ENCODE peak calls at places on chromosomes 11 and 22, in seven cellular contexts. D, P, K, W, H, V and I are unnamed samples.

GRCh38 chr11:419248-420005 is 4.6 kb upstream of the SIGIRR start:
- DNase-seq in H (no peak), K (no peak), W (no peak), D (no peak), V (no peak), P (no peak), I (no peak)

GRCh38 chr22:23833017-23833795 is 5.6 kb downstream of the DERL3 start:
- DNase-seq in K (no peak), W (no peak), V (no peak), D (no peak), H (no peak), P (no peak), I (no peak)

GRCh38 chr11:94597896-94598295 is 30.7 kb downstream of the PIWIL4 start:
- DNase-seq in W (peak), D (no peak), H (peak), K (no peak), P (no peak), V (no peak), I (no peak)

GRCh38 chr11:33721291-33721840 is 14.9 kb downstream of the CD59 start:
- DNase-seq in D (no peak), H (peak), W (peak), P (no peak), V (no peak), K (no peak), I (no peak)

GRCh38 chr22:37290737-37291136 is 8.4 kb downstream of the CYTH4 start:
- DNase-seq in H (no peak), D (no peak), V (no peak), W (peak), P (no peak), K (no peak), I (no peak)

GRCh38 chr11:44136176-44136945 is 40.9 kb downstream of the EXT2 start:
- DNase-seq in W (no peak), K (no peak), P (no peak), V (no peak), D (no peak), H (no peak), I (no peak)

GRCh38 chr11:76695133-76695532 is 24.6 kb upstream of the LRRC32 start:
- DNase-seq in K (no peak), H (no peak), W (no peak), D (no peak), V (peak), P (no peak), I (no peak)

GRCh38 chr11:69311767-69312385 is 17.9 kb downstream of the MYEOV start:
- DNase-seq in V (no peak), W (no peak), H (peak), P (no peak), D (no peak), K (no peak), I (no peak)

GRCh38 chr22:45319319-45319675 is 9.6 kb downstream of the FAM118A start:
- DNase-seq in K (no peak), H (peak), W (peak), V (no peak), P (no peak), D (no peak), I (peak)

GRCh38 chr22:20243545-20244249 is 24.4 kb downstream of the RTN4R start:
- DNase-seq in D (no peak), K (peak), W (peak), P (no peak), H (peak), V (no peak), I (peak)

GRCh38 chr22:40819741-40820140 is 595 bp upstream of the SLC25A17 start:
- DNase-seq in D (no peak), P (no peak), K (no peak), V (peak), W (peak), H (peak), I (no peak)

GRCh38 chr11:69925366-69926196 is 106.4 kb upstream of the FGF3 start:
- DNase-seq in W (peak), V (no peak), D (no peak), H (peak), K (no peak), P (no peak), I (no peak)

GRCh38 chr22:50730013-50730891 is 7.8 kb upstream of the ACR start:
- DNase-seq in P (no peak), K (no peak), D (no peak), W (no peak), V (peak), H (no peak), I (no peak)

GRCh38 chr11:66489636-66490035 is 9.4 kb downstream of the DPP3 start:
- DNase-seq in K (no peak), H (no peak), W (no peak), P (no peak), V (no peak), D (no peak), I (no peak)

GRCh38 chr11:123798079-123798478 is 8.1 kb downstream of the OR6M1 start:
- DNase-seq in D (no peak), H (no peak), P (no peak), K (no peak), W (no peak), V (no peak), I (no peak)

GRCh38 chr11:69357458-69358397 is 63.8 kb downstream of the MYEOV start:
- DNase-seq in V (no peak), P (no peak), D (no peak), W (no peak), H (no peak), K (peak), I (no peak)

GRCh38 chr22:46612904-46613605 is 7.1 kb upstream of the GRAMD4 start:
- DNase-seq in K (no peak), H (peak), P (no peak), V (no peak), W (no peak), D (no peak), I (no peak)

GRCh38 chr11:88579466-88579865 is 241.9 kb upstream of the CTSC start:
- DNase-seq in K (no peak), H (no peak), V (no peak), W (no peak), P (no peak), D (no peak), I (peak)

GRCh38 chr11:13223112-13223511 is 54.5 kb upstream of the BMAL1 start:
- DNase-seq in P (no peak), W (no peak), K (no peak), V (no peak), D (no peak), H (no peak), I (no peak)

GRCh38 chr11:11552688-11553087 is 69.1 kb downstream of the GALNT18 start:
- DNase-seq in K (no peak), V (no peak), W (no peak), P (no peak), H (no peak), D (no peak), I (peak)

GRCh38 chr11:72609045-72609444 is 65.2 kb downstream of the PDE2A start:
- DNase-seq in D (no peak), H (peak), K (no peak), V (peak), P (no peak), W (peak), I (peak)

GRCh38 chr22:50528682-50529415 is 963 bp downstream of the TYMP start:
- DNase-seq in K (no peak), D (no peak), V (peak), W (no peak), H (peak), P (no peak), I (no peak)

GRCh38 chr11:123145661-123146060 is 49.4 kb downstream of the CLMP start:
- DNase-seq in P (no peak), D (no peak), V (no peak), K (no peak), H (no peak), W (no peak), I (peak)

GRCh38 chr22:49999901-50000586 is 12.5 kb downstream of the IL17REL start:
- DNase-seq in K (no peak), H (peak), D (no peak), V (no peak), W (no peak), P (no peak), I (no peak)

GRCh38 chr22:44521326-44521725 is 23.3 kb upstream of the RTL6 start:
- DNase-seq in H (no peak), W (no peak), V (no peak), K (no peak), P (no peak), D (no peak), I (no peak)

GRCh38 chr11:75239551-75240290 is 853 bp upstream of the TPBGL start:
- DNase-seq in V (no peak), H (no peak), K (no peak), W (no peak), D (no peak), P (no peak), I (no peak)

GRCh38 chr11:62402226-62402625 is 16.6 kb upstream of the SCGB1A1 start:
- DNase-seq in D (no peak), K (no peak), W (no peak), P (no peak), V (no peak), H (no peak), I (no peak)

GRCh38 chr22:26692215-26692614 is 34.8 kb downstream of the MIAT start:
- DNase-seq in D (no peak), V (no peak), H (no peak), W (no peak), P (no peak), K (no peak), I (no peak)

GRCh38 chr11:83697518-83697917 is 411.4 kb upstream of the CCDC90B start:
- DNase-seq in V (no peak), P (no peak), K (no peak), W (no peak), H (no peak), D (no peak), I (no peak)
- H3K23ac ChIP-seq in V (no peak), P (no peak), K (no peak), W (no peak), H (no peak), D (no peak), I (no peak)

GRCh38 chr11:129723146-129723963 is 92.3 kb upstream of the TMEM45B start:
- DNase-seq in W (no peak), K (no peak), P (no peak), V (no peak), H (no peak), D (no peak), I (no peak)
- H3K23ac ChIP-seq in W (no peak), K (no peak), P (no peak), V (no peak), H (no peak), D (no peak), I (no peak)

GRCh38 chr11:131248588-131248987 is 121.8 kb upstream of the NTM start:
- DNase-seq in H (no peak), W (no peak), D (no peak), K (no peak), P (no peak), V (no peak), I (no peak)
- H3K23ac ChIP-seq in H (no peak), W (no peak), D (no peak), K (no peak), P (no peak), V (no peak), I (no peak)

GRCh38 chr22:30564045-30564765 is 10.3 kb downstream of the GAL3ST1 start:
- DNase-seq in V (no peak), W (no peak), D (no peak), H (no peak), P (no peak), K (no peak), I (no peak)
- H3K23ac ChIP-seq in V (no peak), W (no peak), D (no peak), H (no peak), P (no peak), K (no peak), I (no peak)